ENCODE peak calls at places on chromosomes 3 and 15, in ten cellular contexts. Q is left cardiac atrium; J is prostate gland; K is NCI-H2081; D is GM12864; E is ovary; T is NCI-H1105 treated with DMSO at 0.1 percent for 48 hours; O is B cell; C is naive thymus-derived CD8-positive, alpha-beta T cell; N is SJSA1. G is an unnamed sample.

GRCh38 chr3:31493187-31493586 is 39.5 kb upstream of the STT3B start:
- DNase-seq in O (no peak), T (no peak), K (no peak), N (no peak), E (no peak), C (no peak), D (no peak), J (no peak), Q (no peak), G (no peak)

GRCh38 chr15:63188247-63188936 is 1.0 kb upstream of the RAB8B start:
- DNase-seq in T (no peak), E (no peak), Q (no peak), O (no peak), N (no peak), C (no peak), J (no peak), K (no peak), D (no peak), G (no peak)

GRCh38 chr3:29280675-29281264 is at the start of gene RBMS3:
- DNase-seq in Q (peak), D (no peak), N (peak), C (no peak), O (no peak), K (no peak), T (no peak), J (peak), E (peak), G (peak)

GRCh38 chr15:38049876-38050275 is 115.4 kb downstream of the TMCO5A start:
- DNase-seq in D (no peak), Q (no peak), K (no peak), C (no peak), O (no peak), T (no peak), J (no peak), N (no peak), E (no peak), G (no peak)

GRCh38 chr15:91065505-91065904 is 34.6 kb upstream of the SV2B start:
- DNase-seq in N (no peak), C (no peak), T (no peak), K (no peak), O (no peak), J (no peak), Q (no peak), E (no peak), D (no peak), G (no peak)

GRCh38 chr3:120284702-120285507 is at the start of gene GPR156:
- DNase-seq in E (peak), C (no peak), D (no peak), Q (no peak), J (no peak), O (no peak), N (no peak), K (no peak), T (peak), G (no peak)

GRCh38 chr3:188926741-188927650 is 244.8 kb upstream of the TPRG1 start:
- DNase-seq in C (no peak), E (no peak), N (no peak), D (no peak), K (no peak), Q (no peak), J (no peak), O (no peak), T (no peak), G (no peak)

GRCh38 chr3:161345023-161345422 is 26.3 kb downstream of the SPTSSB start:
- DNase-seq in C (no peak), D (no peak), J (no peak), E (no peak), K (no peak), N (no peak), O (no peak), T (no peak), Q (no peak), G (no peak)

GRCh38 chr15:82621970-82622369 is 25.2 kb downstream of the CPEB1 start:
- DNase-seq in E (no peak), K (no peak), J (no peak), C (no peak), D (no peak), O (no peak), T (no peak), Q (no peak), N (no peak), G (no peak)

GRCh38 chr15:73564255-73564654 is 68.9 kb downstream of the NPTN start:
- DNase-seq in D (no peak), Q (no peak), N (peak), K (peak), O (no peak), C (no peak), T (no peak), E (no peak), J (peak), G (no peak)

GRCh38 chr3:70982700-70983140 is 600.8 kb downstream of the FOXP1 start:
- DNase-seq in E (peak), O (no peak), K (no peak), N (peak), Q (peak), C (no peak), T (no peak), D (no peak), J (peak), G (peak)

GRCh38 chr15:32825219-32825618 is 107.4 kb downstream of the GREM1 start:
- DNase-seq in Q (no peak), J (no peak), O (no peak), N (peak), T (no peak), E (no peak), C (no peak), K (no peak), D (no peak), G (no peak)

GRCh38 chr3:185411133-185411532 is 48.2 kb downstream of the MAP3K13 start:
- DNase-seq in T (no peak), D (no peak), O (no peak), J (no peak), C (no peak), K (no peak), E (no peak), Q (no peak), N (no peak), G (no peak)

GRCh38 chr15:31300981-31301686 is 25.5 kb upstream of the KLF13 start:
- DNase-seq in N (peak), E (no peak), T (no peak), C (no peak), O (no peak), K (no peak), Q (no peak), J (peak), D (no peak), G (no peak)

GRCh38 chr15:27989838-27990237 is 109.3 kb downstream of the OCA2 start:
- DNase-seq in C (no peak), E (no peak), J (no peak), D (no peak), N (no peak), Q (no peak), T (no peak), O (no peak), K (no peak), G (no peak)

GRCh38 chr3:170033489-170033888 is 4.3 kb upstream of the GPR160 start:
- DNase-seq in D (no peak), J (no peak), E (no peak), N (no peak), T (no peak), Q (no peak), K (no peak), O (no peak), C (peak), G (no peak)

GRCh38 chr3:161852744-161853143 is 356.1 kb downstream of the OTOL1 start:
- DNase-seq in N (no peak), Q (no peak), K (no peak), D (no peak), T (no peak), C (no peak), E (no peak), O (no peak), J (no peak), G (peak)

G was measured in aorta.